ENCODE peak calls at places on chromosomes 3 and 15, in five cellular contexts. E is LHCN-M2; M is AG09309; Q is activated CD4-positive, alpha-beta T cell treated with anti-CD3 and anti-CD28 coated beads, Interleukin-2, amount 50 U/mL, for 24 hours; K is activated naive CD8-positive, alpha-beta T cell treated with anti-CD3 and anti-CD28 coated beads, Interleukin-2, amount 50 U/mL, for 24 hours. O is an unnamed sample.

GRCh38 chr15:44712108-44713005 is 1.0 kb downstream of the B2M start:
- DNase-seq in E (peak), M (peak), Q (no peak), K (peak), O (no peak)

GRCh38 chr3:194610690-194611089 is 22.5 kb downstream of the TMEM44 start:
- DNase-seq in E (no peak), M (no peak), Q (no peak), K (no peak), O (no peak)

GRCh38 chr15:52558196-52558595 is 10.6 kb downstream of the ARPP19 start:
- DNase-seq in E (peak), M (no peak), Q (peak), K (peak), O (no peak)

GRCh38 chr3:51967384-51968174 is at the start of gene PCBP4:
- DNase-seq in E (peak), M (no peak), Q (no peak), K (no peak), O (peak)

GRCh38 chr3:127709320-127710060 is 36.7 kb downstream of the ABTB1 start:
- DNase-seq in E (no peak), M (no peak), Q (no peak), K (no peak), O (no peak)

GRCh38 chr15:91032919-91033803 is 10.8 kb upstream of the VPS33B start:
- DNase-seq in E (no peak), M (no peak), Q (peak), K (peak), O (peak)

GRCh38 chr15:56918907-56919707 is 663 bp downstream of the TCF12 start:
- DNase-seq in E (peak), M (no peak), Q (peak), K (peak), O (peak)

GRCh38 chr3:14200276-14200675 is 21.7 kb downstream of the LSM3 start:
- DNase-seq in E (peak), M (no peak), Q (no peak), K (no peak), O (no peak)

GRCh38 chr15:22780267-22780666 is 6.2 kb upstream of the NIPA1 start:
- DNase-seq in E (no peak), M (no peak), Q (no peak), K (no peak), O (no peak)

GRCh38 chr3:193605876-193606275 is 12.9 kb downstream of the OPA1 start:
- DNase-seq in E (peak), M (peak), Q (no peak), K (peak), O (peak)